ENCODE peak calls at places on chromosomes 11 and 22, in seven cellular contexts. R is mesendoderm, Z is cardiac muscle cell, U is fibroblast of lung, V is sigmoid colon, E is esophagus squamous epithelium, G is small intestine. T is an unnamed sample. For H3K4me1, the result is how much of the 10 kb centered on the place peaks cover.

GRCh38 chr11:12696911-12697581 is 22.8 kb downstream of the TEAD1 start:
- DNase-seq in R (peak), Z (no peak), U (no peak), V (no peak), E (no peak), G (no peak), T (peak)

GRCh38 chr11:61828629-61829407 is 718 bp downstream of the FADS2 start:
- DNase-seq in R (peak), Z (peak), U (peak), V (peak), E (no peak), G (peak), T (peak)

GRCh38 chr11:66068154-66068821 is 1.8 kb upstream of the PACS1 start:
- DNase-seq in R (peak), Z (peak), U (peak), V (peak), E (no peak), G (peak), T (peak)

GRCh38 chr11:63023415-63023814 is 7.8 kb upstream of the SLC22A8 start:
- DNase-seq in R (no peak), Z (no peak), U (no peak), V (no peak), E (no peak), G (no peak), T (no peak)

GRCh38 chr11:92852946-92853345 is 116.5 kb upstream of the MTNR1B start:
- DNase-seq in R (peak), Z (no peak), U (peak), V (no peak), E (no peak), G (peak), T (no peak)

GRCh38 chr11:64759722-64760719 is at the start of gene PYGM:
- DNase-seq in R (peak), Z (peak), U (peak), V (peak), E (no peak), G (no peak), T (no peak)

GRCh38 chr22:44587004-44587793 is 89.2 kb upstream of the RTL6 start:
- DNase-seq in R (peak), Z (peak), U (peak), V (peak), E (no peak), G (no peak), T (peak)

GRCh38 chr22:43293661-43294392 is 49.3 kb downstream of the SCUBE1 start:
- DNase-seq in R (peak), Z (peak), U (no peak), V (peak), E (no peak), G (peak), T (peak)

GRCh38 chr11:1160231-1161101 is 2.7 kb downstream of the MUC5AC start:
- DNase-seq in R (no peak), Z (no peak), U (no peak), V (no peak), E (no peak), G (no peak), T (no peak)

GRCh38 chr22:35785181-35785923 is 67.7 kb downstream of the APOL5 start:
- DNase-seq in R (no peak), Z (peak), U (peak), V (no peak), E (no peak), G (no peak), T (no peak)

GRCh38 chr22:36768616-36769015 is 7.3 kb downstream of the IFT27 start:
- DNase-seq in R (no peak), Z (no peak), U (no peak), V (peak), E (no peak), G (no peak), T (no peak)

GRCh38 chr11:10155793-10156490 is 138.1 kb downstream of the SBF2 start:
- DNase-seq in R (peak), Z (peak), U (no peak), V (no peak), E (no peak), G (peak), T (peak)

GRCh38 chr11:126874831-126875230 is 125.7 kb downstream of the KIRREL3 start:
- DNase-seq in R (peak), Z (no peak), U (peak), V (no peak), E (no peak), G (no peak), T (no peak)

GRCh38 chr22:46798366-46799057 is 36.1 kb downstream of the TBC1D22A start:
- DNase-seq in R (peak), Z (peak), U (peak), V (peak), E (no peak), G (peak), T (peak)

GRCh38 chr22:43478621-43479285 is 66.9 kb downstream of the MPPED1 start:
- DNase-seq in R (no peak), Z (no peak), U (no peak), V (no peak), E (no peak), G (no peak), T (no peak)

GRCh38 chr11:118908931-118909618 is 16.7 kb downstream of the BCL9L start:
- DNase-seq in R (peak), Z (peak), U (peak), V (peak), E (no peak), G (no peak), T (no peak)

GRCh38 chr11:2522636-2523255 is 77.9 kb downstream of the KCNQ1 start:
- DNase-seq in R (no peak), Z (no peak), U (no peak), V (peak), E (no peak), G (no peak), T (no peak)

GRCh38 chr11:45247433-45247832 is 38.7 kb downstream of the SYT13 start:
- DNase-seq in R (no peak), Z (peak), U (no peak), V (peak), E (no peak), G (no peak), T (no peak)

GRCh38 chr11:113991718-113992458 is 17.0 kb downstream of the HTR3A start:
- DNase-seq in R (no peak), Z (peak), U (no peak), V (no peak), E (no peak), G (no peak), T (no peak)

GRCh38 chr22:38957046-38957770 is at the start of gene APOBEC3A:
- DNase-seq in R (no peak), Z (no peak), U (no peak), V (no peak), E (no peak), G (peak), T (no peak)

GRCh38 chr22:34080501-34080900 is 160.2 kb upstream of the LARGE1 start:
- DNase-seq in R (no peak), Z (no peak), U (no peak), V (no peak), E (no peak), G (no peak), T (no peak)
- H3K4me1 ChIP-seq in R (under half), Z (under half), U (under half), V (under half), E (under half), G (under half), T (under half)

GRCh38 chr22:33537059-33537458 is 383.2 kb downstream of the LARGE1 start:
- DNase-seq in R (no peak), Z (no peak), U (no peak), V (no peak), E (no peak), G (no peak), T (no peak)
- H3K4me1 ChIP-seq in R (under half), Z (under half), U (under half), V (under half), E (under half), G (under half), T (under half)

GRCh38 chr11:30377347-30377746 is 54.4 kb downstream of the ARL14EP start:
- DNase-seq in R (no peak), Z (no peak), U (no peak), V (no peak), E (no peak), G (no peak), T (no peak)
- H3K4me1 ChIP-seq in R (under half), Z (under half), U (under half), V (under half), E (under half), G (under half), T (under half)

GRCh38 chr11:67288198-67288451 is 978 bp upstream of the ANKRD13D start:
- DNase-seq in R (no peak), Z (no peak), U (no peak), V (no peak), E (no peak), G (no peak), T (no peak)
- H3K4me1 ChIP-seq in R (under half), Z (under half), U (under half), V (under half), E (half or more), G (under half), T (under half)

DNA sequence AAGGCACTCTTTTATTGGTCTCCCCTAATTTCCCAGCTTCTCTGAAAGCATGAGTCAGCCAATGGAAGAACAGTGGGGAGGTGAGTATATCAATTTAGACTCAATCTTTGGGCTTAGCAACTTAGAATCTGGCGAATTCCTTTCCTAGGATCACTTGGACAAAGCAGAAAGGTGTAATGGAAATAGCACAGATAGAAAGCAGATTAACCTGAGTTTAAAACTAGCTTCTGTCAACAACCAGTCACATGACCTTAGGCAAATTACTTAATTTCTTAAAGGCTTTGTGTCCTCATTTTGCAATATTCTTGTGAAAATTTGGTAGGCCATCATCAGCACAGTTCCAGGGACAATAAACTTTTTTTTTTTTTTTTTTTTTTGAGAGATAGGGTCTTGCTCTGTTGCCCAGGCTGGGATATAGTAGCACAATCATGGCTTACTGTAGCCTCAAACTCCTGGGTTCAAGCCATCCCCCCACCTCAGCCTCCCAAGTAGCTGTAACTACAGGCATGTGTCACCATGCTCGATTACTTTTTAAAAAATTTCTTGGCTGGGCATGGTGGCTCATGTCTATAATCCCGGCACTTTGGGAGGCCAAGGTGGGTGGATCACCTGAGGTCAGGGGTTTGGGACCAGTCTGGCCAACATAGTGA is 40.8 kb upstream of the PCF11 start:
- DNase-seq in R (no peak), Z (no peak), U (no peak), V (no peak), E (no peak), G (no peak), T (no peak)
- H3K4me1 ChIP-seq in R (under half), Z (under half), U (under half), V (under half), E (under half), G (under half), T (under half)

GRCh38 chr22:28917747-28918543 is 34.6 kb downstream of the ZNRF3 start:
- DNase-seq in R (peak), Z (peak), U (peak), V (peak), E (no peak), G (peak), T (no peak)
- H3K4me1 ChIP-seq in R (under half), Z (half or more), U (under half), V (half or more), E (half or more), G (under half), T (under half)

DNA sequence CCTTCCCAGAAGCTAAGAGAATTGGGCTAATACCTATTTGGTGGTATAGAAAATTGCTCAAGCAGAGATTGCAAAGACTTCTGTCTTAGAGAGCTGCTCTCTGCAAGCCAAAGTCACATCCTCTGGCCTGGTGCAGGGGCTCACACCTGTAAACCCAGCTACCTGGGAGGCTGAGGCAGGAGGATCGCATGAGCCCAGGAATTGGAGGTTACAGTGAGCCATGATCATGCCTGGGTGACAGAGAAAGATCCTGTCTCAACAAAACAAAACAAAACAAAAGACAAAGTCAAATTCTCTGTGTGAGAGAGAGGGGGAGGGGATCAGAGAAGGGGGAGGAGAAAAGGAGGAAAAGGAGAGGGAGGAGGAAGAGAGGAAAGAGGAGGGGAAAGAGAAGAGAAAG is 15.0 kb upstream of the EXPH5 start:
- DNase-seq in R (no peak), Z (no peak), U (no peak), V (no peak), E (no peak), G (no peak), T (no peak)
- H3K4me1 ChIP-seq in R (under half), Z (under half), U (under half), V (under half), E (under half), G (under half), T (under half)

T was measured in trophoblast cell.